ENCODE peak calls at places on chromosome 2, in eight cellular contexts. One of them, this sample, is unnamed.

GRCh38 chr2:85242321-85242720 is 85.5 kb downstream of the TGOLN2 start:
- DNase-seq in activated naive CD4-positive, alpha-beta T cell treated with anti-CD3 and anti-CD28 coated beads, Interleukin-2, amount 10 ng/mL, durations not matched to agents 7 days and 5 days: no peak
- DNase-seq in iPS-NIHi11: no peak
- DNase-seq in activated naive CD8-positive, alpha-beta T cell treated with anti-CD3 and anti-CD28 coated beads, Interleukin-2, amount 10 ng/mL, durations not matched to agents 7 days and 5 days: no peak
- DNase-seq in AG10803: no peak
- DNase-seq in T-helper 9 cell: no peak
- DNase-seq in GM12878: no peak
- DNase-seq in fibroblast of gingiva: no peak
- DNase-seq in this sample: no peak

GRCh38 chr2:155203187-155203586 is 504.7 kb downstream of the KCNJ3 start:
- DNase-seq in activated naive CD8-positive, alpha-beta T cell treated with anti-CD3 and anti-CD28 coated beads, Interleukin-2, amount 10 ng/mL, durations not matched to agents 7 days and 5 days: no peak
- DNase-seq in GM12878: no peak
- DNase-seq in activated naive CD4-positive, alpha-beta T cell treated with anti-CD3 and anti-CD28 coated beads, Interleukin-2, amount 10 ng/mL, durations not matched to agents 7 days and 5 days: no peak
- DNase-seq in fibroblast of gingiva: no peak
- DNase-seq in T-helper 9 cell: no peak
- DNase-seq in AG10803: no peak
- DNase-seq in iPS-NIHi11: no peak
- DNase-seq in this sample: no peak

GRCh38 chr2:105113616-105114275 is 75.9 kb downstream of the MRPS9 start:
- DNase-seq in GM12878: no peak
- DNase-seq in iPS-NIHi11: no peak
- DNase-seq in fibroblast of gingiva: no peak
- DNase-seq in activated naive CD4-positive, alpha-beta T cell treated with anti-CD3 and anti-CD28 coated beads, Interleukin-2, amount 10 ng/mL, durations not matched to agents 7 days and 5 days: no peak
- DNase-seq in activated naive CD8-positive, alpha-beta T cell treated with anti-CD3 and anti-CD28 coated beads, Interleukin-2, amount 10 ng/mL, durations not matched to agents 7 days and 5 days: no peak
- DNase-seq in T-helper 9 cell: no peak
- DNase-seq in AG10803: no peak
- DNase-seq in this sample: peak

GRCh38 chr2:49002750-49003149 is 151.6 kb downstream of the FSHR start:
- DNase-seq in activated naive CD4-positive, alpha-beta T cell treated with anti-CD3 and anti-CD28 coated beads, Interleukin-2, amount 10 ng/mL, durations not matched to agents 7 days and 5 days: no peak
- DNase-seq in activated naive CD8-positive, alpha-beta T cell treated with anti-CD3 and anti-CD28 coated beads, Interleukin-2, amount 10 ng/mL, durations not matched to agents 7 days and 5 days: no peak
- DNase-seq in fibroblast of gingiva: no peak
- DNase-seq in iPS-NIHi11: no peak
- DNase-seq in T-helper 9 cell: no peak
- DNase-seq in GM12878: no peak
- DNase-seq in AG10803: peak
- DNase-seq in this sample: no peak

GRCh38 chr2:187526776-187527175 is 27.5 kb downstream of the TFPI start:
- DNase-seq in iPS-NIHi11: no peak
- DNase-seq in activated naive CD4-positive, alpha-beta T cell treated with anti-CD3 and anti-CD28 coated beads, Interleukin-2, amount 10 ng/mL, durations not matched to agents 7 days and 5 days: no peak
- DNase-seq in activated naive CD8-positive, alpha-beta T cell treated with anti-CD3 and anti-CD28 coated beads, Interleukin-2, amount 10 ng/mL, durations not matched to agents 7 days and 5 days: no peak
- DNase-seq in T-helper 9 cell: no peak
- DNase-seq in AG10803: peak
- DNase-seq in fibroblast of gingiva: no peak
- DNase-seq in GM12878: no peak
- DNase-seq in this sample: no peak

GRCh38 chr2:202178342-202178958 is 59.9 kb downstream of the SUMO1 start:
- DNase-seq in AG10803: peak
- DNase-seq in activated naive CD4-positive, alpha-beta T cell treated with anti-CD3 and anti-CD28 coated beads, Interleukin-2, amount 10 ng/mL, durations not matched to agents 7 days and 5 days: peak
- DNase-seq in activated naive CD8-positive, alpha-beta T cell treated with anti-CD3 and anti-CD28 coated beads, Interleukin-2, amount 10 ng/mL, durations not matched to agents 7 days and 5 days: no peak
- DNase-seq in GM12878: peak
- DNase-seq in T-helper 9 cell: peak
- DNase-seq in fibroblast of gingiva: peak
- DNase-seq in iPS-NIHi11: peak
- DNase-seq in this sample: peak

GRCh38 chr2:153077311-153077710 is 358.9 kb downstream of the ARL6IP6 start:
- DNase-seq in iPS-NIHi11: no peak
- DNase-seq in activated naive CD4-positive, alpha-beta T cell treated with anti-CD3 and anti-CD28 coated beads, Interleukin-2, amount 10 ng/mL, durations not matched to agents 7 days and 5 days: no peak
- DNase-seq in fibroblast of gingiva: no peak
- DNase-seq in activated naive CD8-positive, alpha-beta T cell treated with anti-CD3 and anti-CD28 coated beads, Interleukin-2, amount 10 ng/mL, durations not matched to agents 7 days and 5 days: no peak
- DNase-seq in AG10803: no peak
- DNase-seq in GM12878: no peak
- DNase-seq in T-helper 9 cell: no peak
- DNase-seq in this sample: no peak

GRCh38 chr2:98216611-98217010 is 129.6 kb downstream of the VWA3B start:
- DNase-seq in GM12878: no peak
- DNase-seq in iPS-NIHi11: no peak
- DNase-seq in activated naive CD4-positive, alpha-beta T cell treated with anti-CD3 and anti-CD28 coated beads, Interleukin-2, amount 10 ng/mL, durations not matched to agents 7 days and 5 days: no peak
- DNase-seq in AG10803: no peak
- DNase-seq in T-helper 9 cell: no peak
- DNase-seq in fibroblast of gingiva: no peak
- DNase-seq in activated naive CD8-positive, alpha-beta T cell treated with anti-CD3 and anti-CD28 coated beads, Interleukin-2, amount 10 ng/mL, durations not matched to agents 7 days and 5 days: no peak
- DNase-seq in this sample: no peak

GRCh38 chr2:60079562-60079961 is 473.9 kb downstream of the BCL11A start:
- DNase-seq in AG10803: no peak
- DNase-seq in activated naive CD8-positive, alpha-beta T cell treated with anti-CD3 and anti-CD28 coated beads, Interleukin-2, amount 10 ng/mL, durations not matched to agents 7 days and 5 days: no peak
- DNase-seq in fibroblast of gingiva: no peak
- DNase-seq in activated naive CD4-positive, alpha-beta T cell treated with anti-CD3 and anti-CD28 coated beads, Interleukin-2, amount 10 ng/mL, durations not matched to agents 7 days and 5 days: no peak
- DNase-seq in iPS-NIHi11: no peak
- DNase-seq in T-helper 9 cell: no peak
- DNase-seq in GM12878: no peak
- DNase-seq in this sample: no peak

This sample was measured in GM23338.